ENCODE peak calls at places on chromosome 20, in ten cellular contexts. One of them, this sample, is unnamed.

GRCh38 chr20:63969851-63970713 is at the start of gene ZNF512B:
- DNase-seq in A549: peak
- DNase-seq in choroid plexus epithelial cell: peak
- DNase-seq in AG04450: no peak
- DNase-seq in prostate gland: peak
- DNase-seq in fibroblast of lung: peak
- DNase-seq in AG10803: peak
- DNase-seq in lower leg skin: peak
- DNase-seq in GM12865: peak
- DNase-seq in A673: peak
- DNase-seq in this sample: no peak

GRCh38 chr20:62602550-62602949 is 39.8 kb upstream of the SLCO4A1 start:
- DNase-seq in A549: no peak
- DNase-seq in choroid plexus epithelial cell: no peak
- DNase-seq in AG04450: no peak
- DNase-seq in prostate gland: peak
- DNase-seq in fibroblast of lung: no peak
- DNase-seq in AG10803: no peak
- DNase-seq in lower leg skin: peak
- DNase-seq in GM12865: no peak
- DNase-seq in A673: peak
- DNase-seq in this sample: no peak

GRCh38 chr20:41618807-41619294 is 674 bp upstream of the CHD6 start:
- DNase-seq in A549: peak
- DNase-seq in choroid plexus epithelial cell: no peak
- DNase-seq in AG04450: no peak
- DNase-seq in prostate gland: peak
- DNase-seq in fibroblast of lung: no peak
- DNase-seq in AG10803: no peak
- DNase-seq in lower leg skin: no peak
- DNase-seq in GM12865: no peak
- DNase-seq in A673: peak
- DNase-seq in this sample: no peak

GRCh38 chr20:48809672-48810071 is 18.1 kb downstream of the PREX1 start:
- DNase-seq in A549: no peak
- DNase-seq in choroid plexus epithelial cell: no peak
- DNase-seq in AG04450: no peak
- DNase-seq in prostate gland: no peak
- DNase-seq in fibroblast of lung: no peak
- DNase-seq in AG10803: no peak
- DNase-seq in lower leg skin: no peak
- DNase-seq in GM12865: no peak
- DNase-seq in A673: no peak
- DNase-seq in this sample: no peak

GRCh38 chr20:25480797-25481196 is 73.3 kb downstream of the GINS1 start:
- DNase-seq in A549: no peak
- DNase-seq in choroid plexus epithelial cell: no peak
- DNase-seq in AG04450: no peak
- DNase-seq in prostate gland: no peak
- DNase-seq in fibroblast of lung: no peak
- DNase-seq in AG10803: no peak
- DNase-seq in lower leg skin: no peak
- DNase-seq in GM12865: no peak
- DNase-seq in A673: no peak
- DNase-seq in this sample: no peak

GRCh38 chr20:48932375-48932941 is 10.9 kb downstream of the ARFGEF2 start:
- DNase-seq in A549: no peak
- DNase-seq in choroid plexus epithelial cell: no peak
- DNase-seq in AG04450: no peak
- DNase-seq in prostate gland: no peak
- DNase-seq in fibroblast of lung: no peak
- DNase-seq in AG10803: peak
- DNase-seq in lower leg skin: no peak
- DNase-seq in GM12865: no peak
- DNase-seq in A673: no peak
- DNase-seq in this sample: no peak

GRCh38 chr20:54397292-54398155 is 77.9 kb upstream of the DOK5 start:
- DNase-seq in A549: no peak
- DNase-seq in choroid plexus epithelial cell: no peak
- DNase-seq in AG04450: no peak
- DNase-seq in prostate gland: no peak
- DNase-seq in fibroblast of lung: no peak
- DNase-seq in AG10803: no peak
- DNase-seq in lower leg skin: no peak
- DNase-seq in GM12865: no peak
- DNase-seq in A673: no peak
- DNase-seq in this sample: no peak

GRCh38 chr20:8431538-8432434 is 299.7 kb downstream of the PLCB1 start:
- DNase-seq in A549: no peak
- DNase-seq in choroid plexus epithelial cell: peak
- DNase-seq in AG04450: no peak
- DNase-seq in prostate gland: no peak
- DNase-seq in fibroblast of lung: no peak
- DNase-seq in AG10803: no peak
- DNase-seq in lower leg skin: no peak
- DNase-seq in GM12865: no peak
- DNase-seq in A673: no peak
- DNase-seq in this sample: no peak

GRCh38 chr20:51750037-51750769 is 18.0 kb downstream of the ATP9A start:
- DNase-seq in A549: peak
- DNase-seq in choroid plexus epithelial cell: peak
- DNase-seq in AG04450: peak
- DNase-seq in prostate gland: peak
- DNase-seq in fibroblast of lung: peak
- DNase-seq in AG10803: peak
- DNase-seq in lower leg skin: peak
- DNase-seq in GM12865: peak
- DNase-seq in A673: no peak
- DNase-seq in this sample: peak

GRCh38 chr20:63087236-63087871 is 80.6 kb upstream of the BHLHE23 start:
- DNase-seq in A549: no peak
- DNase-seq in choroid plexus epithelial cell: no peak
- DNase-seq in AG04450: no peak
- DNase-seq in prostate gland: no peak
- DNase-seq in fibroblast of lung: no peak
- DNase-seq in AG10803: no peak
- DNase-seq in lower leg skin: peak
- DNase-seq in GM12865: no peak
- DNase-seq in A673: no peak
- DNase-seq in this sample: no peak

GRCh38 chr20:49985617-49986016 is 2.8 kb downstream of the SNAI1 start:
- DNase-seq in A549: no peak
- DNase-seq in choroid plexus epithelial cell: no peak
- DNase-seq in AG04450: no peak
- DNase-seq in prostate gland: no peak
- DNase-seq in fibroblast of lung: no peak
- DNase-seq in AG10803: no peak
- DNase-seq in lower leg skin: no peak
- DNase-seq in GM12865: no peak
- DNase-seq in A673: no peak
- DNase-seq in this sample: no peak
- H3K4me3 ChIP-seq in A549: peak
- H3K4me3 ChIP-seq in choroid plexus epithelial cell: peak
- H3K4me3 ChIP-seq in AG04450: peak
- H3K4me3 ChIP-seq in prostate gland: no peak
- H3K4me3 ChIP-seq in fibroblast of lung: no peak
- H3K4me3 ChIP-seq in AG10803: peak
- H3K4me3 ChIP-seq in lower leg skin: no peak
- H3K4me3 ChIP-seq in GM12865: no peak
- H3K4me3 ChIP-seq in A673: no peak
- H3K4me3 ChIP-seq in this sample: peak

GRCh38 chr20:43404880-43405279 is 52.8 kb upstream of the SRSF6 start:
- DNase-seq in A549: peak
- DNase-seq in choroid plexus epithelial cell: no peak
- DNase-seq in AG04450: no peak
- DNase-seq in prostate gland: no peak
- DNase-seq in fibroblast of lung: no peak
- DNase-seq in AG10803: no peak
- DNase-seq in lower leg skin: no peak
- DNase-seq in GM12865: peak
- DNase-seq in A673: peak
- DNase-seq in this sample: no peak

GRCh38 chr20:43409041-43409913 is 48.4 kb upstream of the SRSF6 start:
- DNase-seq in A549: peak
- DNase-seq in choroid plexus epithelial cell: peak
- DNase-seq in AG04450: peak
- DNase-seq in prostate gland: no peak
- DNase-seq in fibroblast of lung: peak
- DNase-seq in AG10803: peak
- DNase-seq in lower leg skin: no peak
- DNase-seq in GM12865: peak
- DNase-seq in A673: peak
- DNase-seq in this sample: peak
- TF ChIP-seq CTCF in A549: peak
- TF ChIP-seq CTCF in choroid plexus epithelial cell: peak
- TF ChIP-seq CTCF in AG04450: peak
- TF ChIP-seq CTCF in prostate gland: no peak
- TF ChIP-seq CTCF in fibroblast of lung: peak
- TF ChIP-seq CTCF in AG10803: peak
- TF ChIP-seq CTCF in lower leg skin: no peak
- TF ChIP-seq CTCF in GM12865: peak
- TF ChIP-seq CTCF in A673: peak
- TF ChIP-seq CTCF in this sample: peak

GRCh38 chr20:10689385-10689784 is 15.6 kb upstream of the JAG1 start:
- DNase-seq in A549: no peak
- DNase-seq in choroid plexus epithelial cell: no peak
- DNase-seq in AG04450: no peak
- DNase-seq in prostate gland: no peak
- DNase-seq in fibroblast of lung: no peak
- DNase-seq in AG10803: no peak
- DNase-seq in lower leg skin: no peak
- DNase-seq in GM12865: no peak
- DNase-seq in A673: no peak
- DNase-seq in this sample: no peak

GRCh38 chr20:10683537-10683936 is 9.7 kb upstream of the JAG1 start:
- DNase-seq in A549: no peak
- DNase-seq in choroid plexus epithelial cell: no peak
- DNase-seq in AG04450: no peak
- DNase-seq in prostate gland: no peak
- DNase-seq in fibroblast of lung: no peak
- DNase-seq in AG10803: no peak
- DNase-seq in lower leg skin: no peak
- DNase-seq in GM12865: no peak
- DNase-seq in A673: no peak
- DNase-seq in this sample: no peak

GRCh38 chr20:10681466-10681865 is 7.7 kb upstream of the JAG1 start:
- DNase-seq in A549: no peak
- DNase-seq in choroid plexus epithelial cell: no peak
- DNase-seq in AG04450: no peak
- DNase-seq in prostate gland: no peak
- DNase-seq in fibroblast of lung: no peak
- DNase-seq in AG10803: no peak
- DNase-seq in lower leg skin: no peak
- DNase-seq in GM12865: no peak
- DNase-seq in A673: no peak
- DNase-seq in this sample: no peak

GRCh38 chr20:10682939-10683338 is 9.1 kb upstream of the JAG1 start:
- DNase-seq in A549: no peak
- DNase-seq in choroid plexus epithelial cell: peak
- DNase-seq in AG04450: no peak
- DNase-seq in prostate gland: no peak
- DNase-seq in fibroblast of lung: no peak
- DNase-seq in AG10803: no peak
- DNase-seq in lower leg skin: no peak
- DNase-seq in GM12865: no peak
- DNase-seq in A673: no peak
- DNase-seq in this sample: no peak

DNA sequence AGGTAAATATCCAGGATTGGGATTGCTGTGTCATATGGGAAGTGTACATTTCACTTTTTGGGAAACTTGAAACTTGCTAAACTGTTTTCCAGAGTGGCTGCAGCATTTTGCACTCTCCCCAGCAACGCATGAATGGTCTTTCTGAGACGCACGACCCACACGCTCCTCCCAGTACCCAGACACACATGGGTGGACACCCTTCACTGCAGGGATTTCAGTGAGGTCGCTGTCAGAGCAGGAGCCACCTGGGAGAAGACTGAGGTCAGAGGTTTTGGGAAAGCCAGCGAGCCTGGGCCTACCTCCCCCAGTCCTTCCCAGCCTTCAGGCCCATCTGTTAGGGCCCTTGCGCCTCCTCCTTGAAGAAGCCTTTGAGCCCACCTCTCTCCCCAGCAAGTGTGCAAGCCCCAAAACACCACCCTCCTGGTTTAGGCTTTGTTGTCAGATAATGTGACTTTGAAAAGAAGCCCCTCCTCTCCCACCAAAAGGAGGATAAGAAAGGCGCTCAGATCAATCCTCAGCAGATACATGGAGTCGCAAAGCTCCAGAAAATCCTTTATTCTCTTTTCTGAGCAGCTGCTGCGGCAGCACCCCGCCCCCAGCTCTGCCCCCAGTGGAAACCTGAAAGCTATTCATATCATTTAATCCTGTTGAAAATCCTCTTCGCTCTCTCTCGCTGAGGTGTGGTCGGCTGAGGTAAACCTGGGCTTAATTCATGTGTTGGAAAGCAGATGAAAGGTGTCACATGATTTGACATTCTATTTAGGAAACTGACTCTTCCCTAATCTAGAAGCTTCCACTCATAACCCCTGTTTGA is 12.8 kb upstream of the JAG1 start:
- DNase-seq in A549: no peak
- DNase-seq in choroid plexus epithelial cell: no peak
- DNase-seq in AG04450: no peak
- DNase-seq in prostate gland: no peak
- DNase-seq in fibroblast of lung: no peak
- DNase-seq in AG10803: no peak
- DNase-seq in lower leg skin: no peak
- DNase-seq in GM12865: no peak
- DNase-seq in A673: no peak
- DNase-seq in this sample: no peak
- H3K4me3 ChIP-seq in A549: no peak
- H3K4me3 ChIP-seq in choroid plexus epithelial cell: no peak
- H3K4me3 ChIP-seq in AG04450: no peak
- H3K4me3 ChIP-seq in prostate gland: no peak
- H3K4me3 ChIP-seq in fibroblast of lung: no peak
- H3K4me3 ChIP-seq in AG10803: no peak
- H3K4me3 ChIP-seq in lower leg skin: no peak
- H3K4me3 ChIP-seq in GM12865: no peak
- H3K4me3 ChIP-seq in A673: no peak
- H3K4me3 ChIP-seq in this sample: no peak

DNA sequence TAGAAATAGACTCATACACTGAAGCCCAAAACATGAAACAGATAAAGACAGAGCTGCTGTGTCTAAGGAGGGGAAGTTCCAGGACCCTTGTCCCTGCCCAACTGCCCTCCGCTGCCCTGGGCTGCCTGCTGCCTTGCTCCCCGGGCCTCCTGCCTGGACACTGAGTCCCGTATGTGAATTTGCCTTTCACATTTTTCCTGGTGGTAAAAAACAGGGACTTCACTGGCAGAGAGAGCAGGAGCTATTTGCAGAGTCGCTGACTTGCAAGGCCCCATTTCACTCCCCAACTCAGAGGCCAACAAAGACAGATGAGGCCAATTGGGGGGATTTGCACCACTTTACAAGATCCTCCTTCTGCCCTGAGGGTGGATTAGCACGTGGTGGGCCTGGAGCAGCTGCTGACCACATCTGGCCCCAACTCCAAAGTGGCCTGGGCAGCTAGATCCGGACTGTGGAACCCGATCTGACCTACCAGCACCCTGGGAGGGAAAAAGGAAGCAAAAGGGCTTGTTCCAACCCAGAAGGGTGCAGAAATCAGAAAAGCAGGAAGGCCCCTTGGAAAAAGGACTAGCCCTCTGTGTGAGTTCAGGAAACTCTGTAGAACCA is 61.4 kb downstream of the NOL4L start:
- DNase-seq in A549: no peak
- DNase-seq in choroid plexus epithelial cell: no peak
- DNase-seq in AG04450: no peak
- DNase-seq in prostate gland: no peak
- DNase-seq in fibroblast of lung: no peak
- DNase-seq in AG10803: no peak
- DNase-seq in lower leg skin: no peak
- DNase-seq in GM12865: no peak
- DNase-seq in A673: no peak
- DNase-seq in this sample: no peak
- TF ChIP-seq CTCF in A549: no peak
- TF ChIP-seq CTCF in choroid plexus epithelial cell: no peak
- TF ChIP-seq CTCF in AG04450: no peak
- TF ChIP-seq CTCF in prostate gland: no peak
- TF ChIP-seq CTCF in fibroblast of lung: no peak
- TF ChIP-seq CTCF in AG10803: no peak
- TF ChIP-seq CTCF in lower leg skin: no peak
- TF ChIP-seq CTCF in GM12865: no peak
- TF ChIP-seq CTCF in A673: no peak
- TF ChIP-seq CTCF in this sample: no peak